ENCODE peak calls at places on chromosomes 13 and 19, in four cellular contexts. Y, W, B and S are unnamed samples.

GRCh38 chr19:46068345-46069258 is 27.8 kb upstream of the IGFL4 start:
- DNase-seq in Y (no peak), W (no peak), B (peak), S (no peak)

GRCh38 chr13:113091211-113091771 is 14.3 kb upstream of the F7 start:
- DNase-seq in Y (peak), W (no peak), B (no peak), S (no peak)

GRCh38 chr19:34662919-34663318 is 14.0 kb downstream of the SCGB2B2 start:
- DNase-seq in Y (no peak), W (no peak), B (no peak), S (no peak)

GRCh38 chr13:23212621-23213020 is 31.8 kb downstream of the SGCG start:
- DNase-seq in Y (no peak), W (no peak), B (no peak), S (no peak)

GRCh38 chr19:53004242-53004641 is 9.5 kb upstream of the ERVV-1 start:
- DNase-seq in Y (no peak), W (no peak), B (no peak), S (no peak)

GRCh38 chr13:40611635-40612422 is 54.6 kb downstream of the FOXO1 start:
- DNase-seq in Y (no peak), W (no peak), B (no peak), S (no peak)

GRCh38 chr13:112141643-112142400 is 74.9 kb downstream of the SOX1 start:
- DNase-seq in Y (peak), W (peak), B (peak), S (no peak)

GRCh38 chr13:109160887-109161669 is 531.7 kb downstream of the MYO16 start:
- DNase-seq in Y (no peak), W (no peak), B (no peak), S (no peak)

GRCh38 chr13:29260684-29261083 is 334.8 kb downstream of the SLC7A1 start:
- DNase-seq in Y (no peak), W (no peak), B (no peak), S (no peak)

GRCh38 chr13:37806666-37807065 is 62.9 kb downstream of the TRPC4 start:
- DNase-seq in Y (no peak), W (no peak), B (no peak), S (no peak)

GRCh38 chr19:53991224-53992113 is at the start of gene CACNG6:
- DNase-seq in Y (no peak), W (peak), B (no peak), S (no peak)

GRCh38 chr13:31436478-31436877 is 236.7 kb downstream of the B3GLCT start:
- DNase-seq in Y (no peak), W (no peak), B (no peak), S (no peak)

GRCh38 chr19:35509861-35510625 is 3.4 kb downstream of the DMKN start:
- DNase-seq in Y (peak), W (peak), B (peak), S (no peak)

GRCh38 chr13:112137144-112137543 is 70.2 kb downstream of the SOX1 start:
- DNase-seq in Y (no peak), W (peak), B (no peak), S (peak)

GRCh38 chr19:16039545-16039944 is 36.8 kb upstream of the TPM4 start:
- DNase-seq in Y (no peak), W (no peak), B (no peak), S (peak)

GRCh38 chr19:42323852-42324654 is 1.4 kb upstream of the MEGF8 start:
- DNase-seq in Y (peak), W (no peak), B (peak), S (no peak)

GRCh38 chr13:80871481-80871880 is 530.6 kb upstream of the SPRY2 start:
- DNase-seq in Y (no peak), W (no peak), B (no peak), S (no peak)

GRCh38 chr13:70964124-70964523 is 855.9 kb upstream of the KLHL1 start:
- DNase-seq in Y (no peak), W (no peak), B (no peak), S (no peak)

GRCh38 chr19:867301-867793 is 7.9 kb downstream of the CFD start:
- DNase-seq in Y (no peak), W (no peak), B (no peak), S (no peak)

GRCh38 chr19:14031719-14032480 is at the start of gene IL27RA:
- DNase-seq in Y (peak), W (peak), B (peak), S (no peak)

GRCh38 chr13:54965881-54966280 is 1937.3 kb downstream of the OLFM4 start:
- DNase-seq in Y (no peak), W (no peak), B (no peak), S (no peak)

GRCh38 chr19:13984875-13985741 is 21.0 kb downstream of the RFX1 start:
- DNase-seq in Y (no peak), W (no peak), B (no peak), S (no peak)

GRCh38 chr13:63044617-63045016 is 1629.0 kb upstream of the PCDH20 start:
- DNase-seq in Y (no peak), W (no peak), B (no peak), S (no peak)

GRCh38 chr19:40611900-40612698 is 10.9 kb downstream of the LTBP4 start:
- DNase-seq in Y (peak), W (no peak), B (no peak), S (no peak)

GRCh38 chr19:16702123-16702522 is 17.5 kb upstream of the NWD1 start:
- DNase-seq in Y (no peak), W (no peak), B (no peak), S (peak)

GRCh38 chr13:98972627-98973026 is 5.2 kb downstream of the DOCK9 start:
- DNase-seq in Y (no peak), W (no peak), B (no peak), S (no peak)

GRCh38 chr13:75153386-75153785 is 328.6 kb downstream of the TBC1D4 start:
- DNase-seq in Y (no peak), W (no peak), B (no peak), S (no peak)

GRCh38 chr19:7959209-7959608 is 15.7 kb upstream of the TIMM44 start:
- DNase-seq in Y (no peak), W (no peak), B (no peak), S (no peak)

GRCh38 chr13:105920375-105920774 is 615.1 kb downstream of the EFNB2 start:
- DNase-seq in Y (no peak), W (no peak), B (peak), S (no peak)

GRCh38 chr13:25463496-25463895 is 91.7 kb downstream of the ATP8A2 start:
- DNase-seq in Y (no peak), W (no peak), B (no peak), S (no peak)

GRCh38 chr19:5943623-5944022 is 29.6 kb downstream of the CAPS start:
- DNase-seq in Y (no peak), W (no peak), B (no peak), S (no peak)

GRCh38 chr19:5942991-5943390 is 28.9 kb downstream of the CAPS start:
- DNase-seq in Y (no peak), W (no peak), B (no peak), S (no peak)

GRCh38 chr19:5941673-5942072 is 27.6 kb downstream of the CAPS start:
- DNase-seq in Y (no peak), W (no peak), B (no peak), S (no peak)

GRCh38 chr19:5937550-5937949 is 23.5 kb downstream of the CAPS start:
- DNase-seq in Y (no peak), W (no peak), B (no peak), S (no peak)

GRCh38 chr19:5940260-5941208 is 26.5 kb downstream of the CAPS start:
- DNase-seq in Y (no peak), W (no peak), B (no peak), S (no peak)
- TF ChIP-seq POLR2AphosphoS5 in Y (no peak), W (no peak), B (no peak), S (no peak)

GRCh38 chr19:51691122-51692064 is 1.7 kb upstream of the SPACA6 start:
- DNase-seq in Y (no peak), W (no peak), B (no peak), S (peak)

GRCh38 chr19:51692065-51692915 is 840 bp upstream of the SPACA6 start:
- DNase-seq in Y (peak), W (no peak), B (no peak), S (no peak)

GRCh38 chr19:51689751-51690358 is 3.3 kb upstream of the SPACA6 start:
- DNase-seq in Y (peak), W (no peak), B (peak), S (no peak)

GRCh38 chr19:51688665-51689571 is 4.2 kb upstream of the SPACA6 start:
- DNase-seq in Y (peak), W (peak), B (peak), S (peak)

GRCh38 chr19:51690359-51691121 is 2.6 kb upstream of the SPACA6 start:
- DNase-seq in Y (peak), W (peak), B (peak), S (no peak)
- TF ChIP-seq EP300 in Y (no peak), W (no peak), B (no peak), S (no peak)

DNA sequence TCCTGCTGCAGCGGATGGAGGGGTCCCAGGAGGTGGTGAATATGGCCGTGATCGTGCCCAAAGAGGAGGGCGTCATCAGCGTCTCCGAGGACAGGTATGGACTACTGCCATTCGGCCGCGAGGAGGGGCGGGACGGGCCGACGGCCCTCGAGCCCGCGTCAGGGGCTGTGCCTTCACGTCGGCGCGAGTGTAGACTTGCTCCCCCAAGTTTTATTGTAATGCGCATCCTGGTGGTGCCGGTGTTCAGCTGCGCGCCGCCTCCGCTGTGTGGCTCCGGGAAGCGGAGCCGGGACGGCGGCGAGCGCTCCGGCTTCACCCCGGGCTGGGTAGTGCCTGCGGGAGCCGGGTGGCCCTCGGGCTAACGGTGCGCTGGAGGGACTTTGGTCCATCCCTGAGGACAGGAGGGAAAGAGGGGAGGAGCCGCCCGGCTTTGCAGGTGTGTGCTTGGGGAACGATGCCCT is 499 bp downstream of the WDFY2 start:
- DNase-seq in Y (peak), W (peak), B (peak), S (peak)
- TF ChIP-seq CTCF in Y (no peak), W (no peak), B (no peak), S (no peak)

GRCh38 chr13:26540319-26540718 is 17.2 kb upstream of the WASF3 start:
- DNase-seq in Y (no peak), W (no peak), B (no peak), S (no peak)

GRCh38 chr13:26541678-26542553 is 15.6 kb upstream of the WASF3 start:
- DNase-seq in Y (no peak), W (no peak), B (no peak), S (no peak)

GRCh38 chr13:26539738-26540292 is 17.7 kb upstream of the WASF3 start:
- DNase-seq in Y (no peak), W (no peak), B (peak), S (no peak)

GRCh38 chr13:26541041-26541440 is 16.4 kb upstream of the WASF3 start:
- DNase-seq in Y (no peak), W (no peak), B (no peak), S (no peak)

GRCh38 chr13:26538363-26539317 is 18.8 kb upstream of the WASF3 start:
- DNase-seq in Y (no peak), W (no peak), B (no peak), S (no peak)
- TF ChIP-seq POLR2AphosphoS5 in Y (no peak), W (no peak), B (no peak), S (no peak)